ENCODE peak calls at places on chromosomes 13 and 19, in ten cellular contexts. A, V, N, K, G, L, M, R, T and H are unnamed samples.

GRCh38 chr19:8654591-8655339 is 24.3 kb downstream of the NFILZ start:
- DNase-seq in A (peak), V (peak), N (peak), K (peak), G (no peak), L (peak), M (peak), R (no peak), T (peak), H (peak)

GRCh38 chr19:35843676-35844481 is 8.4 kb downstream of the NPHS1 start:
- DNase-seq in A (peak), V (no peak), N (no peak), K (peak), G (no peak), L (peak), M (no peak), R (no peak), T (no peak), H (no peak)

GRCh38 chr13:48579167-48579918 is 46.5 kb upstream of the RCBTB2 start:
- DNase-seq in A (peak), V (no peak), N (no peak), K (peak), G (no peak), L (no peak), M (peak), R (no peak), T (no peak), H (no peak)

GRCh38 chr13:103356226-103356864 is 290.1 kb upstream of the SLC10A2 start:
- DNase-seq in A (no peak), V (no peak), N (no peak), K (no peak), G (no peak), L (no peak), M (no peak), R (no peak), T (no peak), H (no peak)

GRCh38 chr19:29545866-29546582 is 20.2 kb downstream of the VSTM2B start:
- DNase-seq in A (no peak), V (peak), N (no peak), K (no peak), G (no peak), L (no peak), M (no peak), R (no peak), T (no peak), H (no peak)

GRCh38 chr13:59016250-59016649 is 1147.5 kb downstream of the DIAPH3 start:
- DNase-seq in A (no peak), V (no peak), N (no peak), K (no peak), G (no peak), L (no peak), M (no peak), R (no peak), T (no peak), H (no peak)

GRCh38 chr19:36962346-36962745 is 46.2 kb downstream of the ZNF568 start:
- DNase-seq in A (no peak), V (no peak), N (no peak), K (no peak), G (no peak), L (no peak), M (no peak), R (no peak), T (no peak), H (no peak)

GRCh38 chr19:53333071-53333465 is 481 bp upstream of the ZNF845 start:
- DNase-seq in A (no peak), V (peak), N (peak), K (no peak), G (no peak), L (peak), M (peak), R (no peak), T (peak), H (peak)

GRCh38 chr19:50178320-50178719 is 15.2 kb upstream of the IZUMO2 start:
- DNase-seq in A (no peak), V (no peak), N (no peak), K (no peak), G (no peak), L (no peak), M (no peak), R (no peak), T (no peak), H (no peak)

GRCh38 chr13:113117335-113117872 is 5.2 kb upstream of the F10 start:
- DNase-seq in A (no peak), V (peak), N (no peak), K (no peak), G (no peak), L (no peak), M (no peak), R (no peak), T (no peak), H (no peak)

GRCh38 chr19:15621801-15622200 is 6.8 kb downstream of the CYP4F8 start:
- DNase-seq in A (no peak), V (no peak), N (peak), K (no peak), G (no peak), L (no peak), M (no peak), R (no peak), T (no peak), H (no peak)

GRCh38 chr19:44875666-44876418 is 15.2 kb upstream of the TOMM40 start:
- DNase-seq in A (no peak), V (no peak), N (no peak), K (no peak), G (peak), L (no peak), M (no peak), R (no peak), T (no peak), H (no peak)

GRCh38 chr19:48780684-48781391 is 25.5 kb downstream of the FGF21 start:
- DNase-seq in A (no peak), V (no peak), N (no peak), K (no peak), G (no peak), L (no peak), M (no peak), R (no peak), T (no peak), H (no peak)

GRCh38 chr13:81658598-81659370 is 1317.9 kb upstream of the SPRY2 start:
- DNase-seq in A (no peak), V (no peak), N (no peak), K (no peak), G (no peak), L (no peak), M (no peak), R (no peak), T (no peak), H (no peak)

GRCh38 chr19:12783849-12784393 is 7.4 kb upstream of the JUNB start:
- DNase-seq in A (peak), V (peak), N (peak), K (peak), G (no peak), L (no peak), M (no peak), R (no peak), T (no peak), H (no peak)

GRCh38 chr19:52190679-52191293 is 934 bp downstream of the PPP2R1A start:
- DNase-seq in A (no peak), V (peak), N (peak), K (peak), G (no peak), L (peak), M (no peak), R (no peak), T (no peak), H (peak)

GRCh38 chr13:59478908-59479307 is 684.8 kb downstream of the DIAPH3 start:
- DNase-seq in A (no peak), V (no peak), N (no peak), K (no peak), G (no peak), L (peak), M (no peak), R (no peak), T (no peak), H (no peak)

GRCh38 chr19:10808937-10809655 is 26.9 kb downstream of the TMED1 start:
- DNase-seq in A (peak), V (no peak), N (no peak), K (peak), G (peak), L (no peak), M (no peak), R (no peak), T (peak), H (no peak)

GRCh38 chr19:33752018-33752790 is 44.5 kb upstream of the KCTD15 start:
- DNase-seq in A (no peak), V (no peak), N (no peak), K (no peak), G (no peak), L (peak), M (no peak), R (no peak), T (no peak), H (no peak)

GRCh38 chr13:32737111-32737571 is 150.9 kb downstream of the PDS5B start:
- DNase-seq in A (no peak), V (no peak), N (no peak), K (no peak), G (no peak), L (no peak), M (peak), R (no peak), T (no peak), H (no peak)

GRCh38 chr13:100235311-100235901 is 146.5 kb downstream of the PCCA start:
- DNase-seq in A (peak), V (no peak), N (no peak), K (peak), G (no peak), L (peak), M (peak), R (no peak), T (no peak), H (peak)

GRCh38 chr13:93338906-93339305 is 112.3 kb downstream of the GPC6 start:
- DNase-seq in A (no peak), V (no peak), N (no peak), K (no peak), G (no peak), L (no peak), M (no peak), R (no peak), T (no peak), H (no peak)

GRCh38 chr13:71079638-71080037 is 787.4 kb downstream of the DACH1 start:
- DNase-seq in A (no peak), V (no peak), N (no peak), K (no peak), G (no peak), L (no peak), M (no peak), R (no peak), T (no peak), H (no peak)

GRCh38 chr19:19550454-19550842 is 12.4 kb downstream of the CILP2 start:
- DNase-seq in A (no peak), V (no peak), N (no peak), K (no peak), G (no peak), L (no peak), M (no peak), R (no peak), T (no peak), H (no peak)

GRCh38 chr19:45862271-45862563 is 730 bp downstream of the SYMPK start:
- DNase-seq in A (peak), V (no peak), N (no peak), K (no peak), G (no peak), L (no peak), M (no peak), R (no peak), T (no peak), H (no peak)

GRCh38 chr13:109836629-109837607 is 50.5 kb upstream of the IRS2 start:
- DNase-seq in A (no peak), V (no peak), N (no peak), K (no peak), G (no peak), L (no peak), M (no peak), R (no peak), T (no peak), H (no peak)

GRCh38 chr19:42942187-42942789 is 5.3 kb upstream of the PSG7 start:
- DNase-seq in A (no peak), V (no peak), N (no peak), K (peak), G (no peak), L (no peak), M (no peak), R (no peak), T (no peak), H (no peak)

GRCh38 chr19:5719274-5719960 is 529 bp downstream of the LONP1 start:
- DNase-seq in A (peak), V (peak), N (no peak), K (peak), G (no peak), L (peak), M (no peak), R (no peak), T (no peak), H (no peak)

DNA sequence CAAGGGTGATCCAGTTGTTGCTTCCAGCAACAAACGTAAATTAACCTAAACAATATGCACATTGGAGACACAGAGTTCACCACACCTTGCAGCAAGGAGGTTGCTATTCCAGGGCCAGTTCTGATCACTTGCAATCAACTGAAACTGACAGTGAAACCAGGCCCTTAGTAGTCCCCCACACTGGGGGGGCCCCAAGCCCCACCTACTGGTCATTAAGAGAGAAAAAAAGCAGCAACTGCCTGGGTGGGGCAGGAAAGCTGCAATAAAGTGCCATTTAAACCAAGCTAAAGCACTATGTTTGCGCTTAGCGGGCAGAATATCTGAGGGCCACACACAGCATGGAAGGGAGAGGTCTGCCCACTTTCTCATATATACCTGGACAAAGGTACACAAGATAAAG is 51.5 kb downstream of the ATP7B start:
- DNase-seq in A (no peak), V (no peak), N (no peak), K (no peak), G (no peak), L (no peak), M (peak), R (no peak), T (no peak), H (no peak)
- TF ChIP-seq CTCF in A (no peak), V (no peak), N (no peak), K (no peak), G (no peak), L (no peak), M (no peak), R (no peak), T (no peak), H (no peak)

GRCh38 chr13:106416645-106417044 is 118.8 kb downstream of the EFNB2 start:
- DNase-seq in A (no peak), V (no peak), N (no peak), K (no peak), G (no peak), L (no peak), M (no peak), R (no peak), T (no peak), H (no peak)

GRCh38 chr13:106417467-106418110 is 117.9 kb downstream of the EFNB2 start:
- DNase-seq in A (no peak), V (no peak), N (no peak), K (no peak), G (no peak), L (no peak), M (no peak), R (no peak), T (no peak), H (no peak)

GRCh38 chr13:106415427-106415826 is 120.0 kb downstream of the EFNB2 start:
- DNase-seq in A (no peak), V (no peak), N (no peak), K (no peak), G (no peak), L (no peak), M (no peak), R (no peak), T (no peak), H (no peak)

GRCh38 chr13:106415971-106416370 is 119.5 kb downstream of the EFNB2 start:
- DNase-seq in A (no peak), V (no peak), N (no peak), K (no peak), G (no peak), L (no peak), M (no peak), R (no peak), T (no peak), H (no peak)

GRCh38 chr13:106418556-106418955 is 116.9 kb downstream of the EFNB2 start:
- DNase-seq in A (no peak), V (no peak), N (no peak), K (peak), G (no peak), L (no peak), M (no peak), R (no peak), T (no peak), H (no peak)
- TF ChIP-seq CTCF in A (no peak), V (no peak), N (no peak), K (no peak), G (no peak), L (no peak), M (no peak), R (no peak), T (no peak), H (no peak)

GRCh38 chr13:29456419-29456818 is 139.1 kb downstream of the SLC7A1 start:
- DNase-seq in A (no peak), V (no peak), N (no peak), K (no peak), G (no peak), L (no peak), M (no peak), R (no peak), T (no peak), H (no peak)

GRCh38 chr13:29457299-29457698 is 138.2 kb downstream of the SLC7A1 start:
- DNase-seq in A (peak), V (no peak), N (no peak), K (peak), G (peak), L (no peak), M (no peak), R (no peak), T (no peak), H (no peak)

GRCh38 chr13:29452773-29453574 is 142.5 kb downstream of the SLC7A1 start:
- DNase-seq in A (no peak), V (no peak), N (no peak), K (no peak), G (no peak), L (no peak), M (no peak), R (no peak), T (no peak), H (no peak)

GRCh38 chr13:29453657-29454056 is 141.8 kb downstream of the SLC7A1 start:
- DNase-seq in A (no peak), V (no peak), N (no peak), K (no peak), G (no peak), L (no peak), M (no peak), R (no peak), T (no peak), H (no peak)

GRCh38 chr13:29454931-29455481 is 140.5 kb downstream of the SLC7A1 start:
- DNase-seq in A (peak), V (no peak), N (no peak), K (peak), G (peak), L (peak), M (peak), R (no peak), T (no peak), H (no peak)
- TF ChIP-seq CTCF in A (no peak), V (no peak), N (no peak), K (peak), G (peak), L (peak), M (peak), R (no peak), T (peak), H (peak)

GRCh38 chr13:37540228-37540627 is 58.3 kb downstream of the POSTN start:
- DNase-seq in A (no peak), V (no peak), N (no peak), K (peak), G (peak), L (no peak), M (no peak), R (no peak), T (no peak), H (no peak)
- TF ChIP-seq CTCF in A (no peak), V (no peak), N (no peak), K (no peak), G (no peak), L (no peak), M (no peak), R (no peak), T (no peak), H (no peak)

GRCh38 chr13:47188802-47189201 is 291.9 kb upstream of the HTR2A start:
- DNase-seq in A (no peak), V (no peak), N (no peak), K (peak), G (no peak), L (no peak), M (no peak), R (no peak), T (no peak), H (no peak)

GRCh38 chr13:47190696-47191095 is 293.8 kb upstream of the HTR2A start:
- DNase-seq in A (no peak), V (no peak), N (no peak), K (no peak), G (no peak), L (no peak), M (no peak), R (no peak), T (no peak), H (no peak)
- TF ChIP-seq CTCF in A (no peak), V (no peak), N (no peak), K (no peak), G (no peak), L (no peak), M (no peak), R (no peak), T (no peak), H (no peak)

DNA sequence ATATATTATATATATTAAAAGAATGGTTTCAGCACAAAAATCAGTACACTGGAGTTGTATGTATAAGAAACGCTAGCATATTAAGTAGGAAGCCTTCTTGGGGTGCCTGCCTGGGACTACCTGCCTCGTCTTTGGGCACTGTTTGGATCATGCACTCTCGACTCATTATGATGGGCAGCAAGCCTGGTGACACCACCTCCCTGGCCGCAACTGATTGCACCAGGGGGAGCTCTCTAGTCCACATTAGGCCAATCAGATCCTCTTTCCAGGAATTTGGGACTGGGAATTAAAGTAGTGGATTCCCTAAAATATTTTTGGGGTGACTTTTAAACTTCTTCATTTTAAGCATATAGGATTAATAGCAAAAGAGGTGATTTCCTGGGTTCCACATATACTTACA is 56.0 kb upstream of the RGCC start:
- DNase-seq in A (no peak), V (no peak), N (no peak), K (no peak), G (no peak), L (peak), M (no peak), R (no peak), T (no peak), H (peak)
- TF ChIP-seq CTCF in A (no peak), V (no peak), N (no peak), K (no peak), G (peak), L (no peak), M (no peak), R (no peak), T (no peak), H (no peak)

GRCh38 chr19:1455336-1456120 is 5.6 kb downstream of the APC2 start:
- DNase-seq in A (peak), V (peak), N (peak), K (peak), G (peak), L (peak), M (peak), R (no peak), T (peak), H (no peak)

GRCh38 chr19:1455002-1455335 is 5.0 kb downstream of the APC2 start:
- DNase-seq in A (no peak), V (no peak), N (no peak), K (peak), G (no peak), L (no peak), M (no peak), R (no peak), T (no peak), H (no peak)

GRCh38 chr19:1457892-1458291 is 8.0 kb downstream of the APC2 start:
- DNase-seq in A (no peak), V (no peak), N (no peak), K (no peak), G (no peak), L (no peak), M (no peak), R (no peak), T (no peak), H (no peak)

GRCh38 chr19:1456121-1456900 is 6.4 kb downstream of the APC2 start:
- DNase-seq in A (no peak), V (no peak), N (no peak), K (no peak), G (no peak), L (no peak), M (peak), R (no peak), T (no peak), H (no peak)

DNA sequence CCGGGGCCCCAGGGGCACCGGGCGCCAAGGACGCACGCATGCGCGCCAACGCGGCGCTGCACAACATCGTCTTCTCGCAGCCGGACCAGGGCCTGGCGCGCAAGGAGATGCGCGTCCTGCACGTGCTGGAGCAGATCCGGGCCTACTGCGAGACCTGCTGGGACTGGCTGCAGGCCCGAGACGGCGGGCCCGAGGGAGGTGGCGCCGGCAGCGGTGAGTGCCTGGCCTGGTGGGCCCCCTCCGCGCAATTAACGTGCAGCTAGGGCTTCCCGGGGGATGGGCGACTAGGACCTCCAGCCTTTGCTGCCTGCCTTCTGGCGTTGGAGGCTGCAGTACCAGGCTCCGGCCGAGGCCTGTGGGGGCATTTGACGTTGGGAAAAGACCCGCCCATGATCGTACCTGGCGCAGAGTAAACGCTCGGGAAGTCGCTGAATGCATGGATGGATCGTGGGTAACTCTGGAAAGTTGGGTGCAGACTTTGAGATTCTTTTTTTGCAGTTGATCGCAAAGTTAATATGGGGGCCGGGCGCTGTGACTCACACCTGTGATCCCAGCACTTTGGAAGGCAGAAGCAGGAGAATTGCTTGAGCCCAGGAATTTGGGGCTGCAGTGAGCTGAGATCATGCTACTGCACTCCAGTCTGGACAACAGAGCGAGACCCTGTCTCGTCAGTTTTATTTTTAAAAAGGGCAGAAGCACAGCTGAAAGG is 7.3 kb downstream of the APC2 start:
- DNase-seq in A (no peak), V (no peak), N (no peak), K (no peak), G (no peak), L (peak), M (no peak), R (no peak), T (no peak), H (no peak)
- TF ChIP-seq CTCF in A (no peak), V (no peak), N (no peak), K (no peak), G (no peak), L (peak), M (no peak), R (no peak), T (no peak), H (no peak)